ENCODE peak calls at places on chromosome 13, in six cellular contexts. Y is left lung, B is upper lobe of right lung, P is breast epithelium, U is heart left ventricle, S is endodermal cell. N is an unnamed sample. For H3K4me1, the result is how much of the 10 kb centered on the place peaks cover.

GRCh38 chr13:38657191-38657590 is 29.7 kb upstream of the FREM2 start:
- DNase-seq in Y (no peak), B (no peak), P (no peak), U (no peak), S (no peak), N (peak)

GRCh38 chr13:41785402-41786142 is 175.3 kb downstream of the VWA8 start:
- DNase-seq in Y (no peak), B (no peak), P (no peak), U (no peak), S (no peak), N (no peak)

GRCh38 chr13:72953391-72953960 is 105.3 kb upstream of the KLF5 start:
- DNase-seq in Y (peak), B (peak), P (peak), U (no peak), S (no peak), N (no peak)

GRCh38 chr13:43877788-43878187 is 1.8 kb downstream of the CCDC122 start:
- DNase-seq in Y (no peak), B (no peak), P (no peak), U (no peak), S (no peak), N (no peak)

GRCh38 chr13:29594310-29594709 is 1.2 kb downstream of the SLC7A1 start:
- DNase-seq in Y (no peak), B (no peak), P (peak), U (peak), S (peak), N (peak)

GRCh38 chr13:66751691-66752090 is 478.4 kb downstream of the PCDH9 start:
- DNase-seq in Y (no peak), B (no peak), P (no peak), U (no peak), S (no peak), N (no peak)

GRCh38 chr13:73171926-73172325 is 113.1 kb downstream of the KLF5 start:
- DNase-seq in Y (no peak), B (no peak), P (no peak), U (no peak), S (peak), N (peak)

GRCh38 chr13:23956106-23956505 is 58.8 kb upstream of the C1QTNF9B start:
- DNase-seq in Y (no peak), B (no peak), P (no peak), U (no peak), S (no peak), N (peak)

GRCh38 chr13:113493315-113493951 is 2.9 kb upstream of the DCUN1D2 start:
- DNase-seq in Y (no peak), B (no peak), P (no peak), U (no peak), S (no peak), N (peak)

GRCh38 chr13:44576396-44577235 is 486 bp upstream of the TSC22D1 start:
- DNase-seq in Y (peak), B (peak), P (no peak), U (no peak), S (peak), N (no peak)

GRCh38 chr13:60619461-60619860 is 222.4 kb downstream of the TDRD3 start:
- DNase-seq in Y (no peak), B (no peak), P (no peak), U (no peak), S (no peak), N (no peak)

GRCh38 chr13:59747529-59747928 is 416.2 kb downstream of the DIAPH3 start:
- DNase-seq in Y (no peak), B (no peak), P (no peak), U (no peak), S (no peak), N (no peak)

GRCh38 chr13:25977671-25978070 is 74.1 kb downstream of the SHISA2 start:
- DNase-seq in Y (no peak), B (no peak), P (no peak), U (no peak), S (no peak), N (no peak)

GRCh38 chr13:31793246-31793645 is 53.9 kb downstream of the RXFP2 start:
- DNase-seq in Y (no peak), B (no peak), P (no peak), U (no peak), S (no peak), N (peak)

GRCh38 chr13:29573190-29573589 is 22.3 kb downstream of the SLC7A1 start:
- DNase-seq in Y (peak), B (no peak), P (peak), U (no peak), S (peak), N (no peak)

GRCh38 chr13:110266983-110267382 is 40.0 kb downstream of the COL4A1 start:
- DNase-seq in Y (no peak), B (no peak), P (no peak), U (no peak), S (peak), N (no peak)

GRCh38 chr13:66887088-66887487 is 343.0 kb downstream of the PCDH9 start:
- DNase-seq in Y (no peak), B (no peak), P (no peak), U (no peak), S (no peak), N (peak)

GRCh38 chr13:82370306-82370705 is 1512.0 kb downstream of the SLITRK1 start:
- DNase-seq in Y (no peak), B (no peak), P (no peak), U (no peak), S (no peak), N (peak)

GRCh38 chr13:110268061-110268460 is 38.9 kb downstream of the COL4A1 start:
- DNase-seq in Y (no peak), B (no peak), P (no peak), U (no peak), S (peak), N (no peak)

GRCh38 chr13:113801289-113801961 is 42.4 kb downstream of the TMEM255B start:
- DNase-seq in Y (peak), B (peak), P (no peak), U (peak), S (no peak), N (no peak)

GRCh38 chr13:114011226-114011625 is 37.4 kb upstream of the C13orf46 start:
- DNase-seq in Y (no peak), B (no peak), P (no peak), U (peak), S (no peak), N (no peak)

GRCh38 chr13:49247722-49248432 is at the start of gene CDADC1:
- DNase-seq in Y (peak), B (peak), P (peak), U (peak), S (peak), N (peak)
- H3K4me1 ChIP-seq in Y (under half), B (under half), P (under half), U (under half), S (under half), N (under half)

DNA sequence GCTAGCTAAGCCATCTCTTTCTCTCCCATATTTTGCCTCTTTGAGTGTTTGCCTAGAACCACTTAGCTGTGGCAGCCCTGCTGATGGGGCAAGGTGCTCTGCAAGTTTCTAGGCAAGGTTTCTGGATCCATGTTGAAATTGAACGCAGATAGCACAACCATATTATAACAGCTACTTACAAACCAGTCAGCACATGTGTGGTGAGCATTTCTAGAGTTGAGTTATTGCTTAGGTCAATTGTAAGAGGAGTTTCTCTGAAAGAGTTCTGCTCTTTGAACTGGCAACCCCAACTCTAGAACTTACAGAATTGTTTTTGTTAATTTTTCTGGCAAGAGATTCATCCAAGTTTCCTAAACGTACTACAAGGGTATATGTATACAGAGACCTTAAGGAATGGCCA is 103.3 kb downstream of the GGACT start:
- DNase-seq in Y (no peak), B (no peak), P (no peak), U (no peak), S (no peak), N (no peak)
- H3K4me3 ChIP-seq in Y (no peak), B (no peak), P (no peak), U (no peak), S (no peak), N (no peak)

GRCh38 chr13:102970542-102970941 is 95.7 kb downstream of the SLC10A2 start:
- DNase-seq in Y (no peak), B (no peak), P (no peak), U (no peak), S (no peak), N (no peak)
- H3K27ac ChIP-seq in Y (no peak), B (no peak), P (no peak), U (no peak), S (no peak), N (no peak)

GRCh38 chr13:98490866-98491265 is 86.0 kb downstream of the STK24 start:
- DNase-seq in Y (no peak), B (no peak), P (no peak), U (no peak), S (peak), N (no peak)
- H3K4me1 ChIP-seq in Y (under half), B (under half), P (under half), U (half or more), S (under half), N (under half)

DNA sequence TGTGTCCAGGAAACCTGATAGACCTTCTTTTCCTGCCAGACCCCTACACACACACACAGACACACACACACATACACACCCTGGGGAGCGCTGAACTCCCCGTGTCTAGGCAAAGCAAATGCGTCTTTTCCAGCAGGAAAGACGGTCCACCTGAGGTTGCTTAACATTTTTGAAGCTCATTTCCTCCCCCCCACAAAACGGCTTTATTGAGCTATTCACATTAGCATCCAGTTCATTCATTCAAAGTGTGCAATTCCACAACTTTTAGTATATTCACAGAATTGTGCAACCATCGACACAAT is 3.4 kb downstream of the GSX1 start:
- DNase-seq in Y (no peak), B (no peak), P (no peak), U (no peak), S (no peak), N (no peak)
- H3K4me3 ChIP-seq in Y (no peak), B (no peak), P (no peak), U (no peak), S (no peak), N (no peak)

GRCh38 chr13:32850311-32851052 is 165.7 kb upstream of the KL start:
- DNase-seq in Y (no peak), B (no peak), P (no peak), U (no peak), S (peak), N (no peak)
- H3K27ac ChIP-seq in Y (no peak), B (no peak), P (no peak), U (no peak), S (no peak), N (no peak)

GRCh38 chr13:98478134-98479129 is 98.5 kb downstream of the STK24 start:
- DNase-seq in Y (no peak), B (no peak), P (no peak), U (no peak), S (peak), N (peak)
- H3K4me1 ChIP-seq in Y (under half), B (half or more), P (under half), U (half or more), S (under half), N (half or more)

DNA sequence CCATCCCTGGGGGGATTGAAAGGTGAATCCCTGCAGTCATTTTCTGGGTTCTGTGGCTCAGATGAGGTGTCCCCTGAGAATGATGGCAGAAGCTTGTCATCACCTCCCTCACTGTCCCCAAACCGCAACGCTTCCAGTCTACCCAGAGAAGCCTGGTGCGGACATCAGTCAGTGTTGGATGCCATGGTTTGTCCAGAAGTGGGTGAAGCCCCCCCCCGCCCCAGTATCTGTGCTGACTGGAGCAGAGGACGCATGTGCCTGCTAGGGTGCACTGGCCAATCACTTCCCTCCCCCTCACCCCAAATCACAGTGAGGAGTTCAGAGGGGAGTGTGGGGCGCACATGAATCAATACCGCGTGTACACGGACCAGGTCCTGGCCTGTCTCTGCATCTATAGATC is 150.5 kb downstream of the TEX29 start:
- DNase-seq in Y (no peak), B (no peak), P (no peak), U (no peak), S (no peak), N (no peak)
- H3K4me3 ChIP-seq in Y (no peak), B (no peak), P (no peak), U (no peak), S (no peak), N (no peak)

DNA sequence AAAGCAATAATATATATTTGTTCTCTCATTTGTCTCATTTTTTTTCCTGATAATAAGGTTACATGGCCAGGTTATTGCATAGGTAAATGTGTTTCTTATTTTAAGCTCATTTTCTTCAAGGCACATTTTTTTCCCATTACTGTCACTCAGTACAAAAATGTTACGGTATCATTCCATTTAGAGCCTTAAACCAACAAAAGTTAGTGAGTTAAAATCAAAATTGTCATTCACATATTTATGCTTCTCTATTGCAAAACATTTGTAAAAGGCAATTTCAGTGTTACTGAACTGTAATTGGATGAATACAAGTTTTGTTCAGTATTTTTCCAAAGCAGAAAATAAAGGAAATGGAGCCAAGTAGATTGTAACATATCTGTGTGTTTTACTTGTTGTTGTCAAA is 117.6 kb upstream of the MAB21L1 start:
- DNase-seq in Y (no peak), B (no peak), P (no peak), U (no peak), S (no peak), N (no peak)
- H3K27ac ChIP-seq in Y (no peak), B (no peak), P (no peak), U (no peak), S (no peak), N (no peak)

N was measured in astrocyte.